ENCODE peak calls at places on chromosomes 12 and 14, in five cellular contexts. R is H9, E is neuronal stem cell, C is IMR-90, H is mesenchymal stem cell. Z is an unnamed sample. For H3K4me1, the result is how much of the 10 kb centered on the place peaks cover.

GRCh38 chr14:93006484-93007128 is 83.7 kb downstream of the CHGA start:
- DNase-seq in C (no peak), H (no peak), E (no peak), R (no peak), Z (no peak)

GRCh38 chr12:72281145-72281544 is 9.0 kb downstream of the TRHDE start:
- DNase-seq in E (no peak), H (peak), R (no peak), C (peak), Z (no peak)

GRCh38 chr12:104998423-104999346 is 12.6 kb downstream of the NOPCHAP1 start:
- DNase-seq in C (no peak), R (no peak), H (no peak), E (no peak), Z (no peak)

GRCh38 chr12:75455839-75456238 is 24.7 kb upstream of the GLIPR1 start:
- DNase-seq in H (no peak), C (no peak), R (no peak), E (no peak), Z (no peak)

GRCh38 chr14:100665518-100666032 is 61.1 kb upstream of the DLK1 start:
- DNase-seq in E (no peak), H (no peak), C (no peak), R (no peak), Z (no peak)

GRCh38 chr14:64806202-64806861 is 73.4 kb downstream of the SPTB start:
- DNase-seq in C (peak), H (peak), E (no peak), R (no peak), Z (no peak)

GRCh38 chr12:15688838-15689237 is 100.3 kb downstream of the EPS8 start:
- DNase-seq in H (no peak), R (peak), E (no peak), C (no peak), Z (no peak)

GRCh38 chr14:23028800-23029199 is 5.9 kb downstream of the PSMB5 start:
- DNase-seq in E (no peak), C (peak), H (no peak), R (no peak), Z (no peak)

GRCh38 chr12:57764662-57765002 is 2.2 kb downstream of the CYP27B1 start:
- DNase-seq in H (no peak), C (no peak), E (no peak), R (peak), Z (no peak)

GRCh38 chr14:102888748-102889147 is 33.7 kb upstream of the AMN start:
- DNase-seq in H (no peak), E (no peak), R (no peak), C (no peak), Z (no peak)

GRCh38 chr12:20011200-20011599 is 357.1 kb upstream of the PDE3A start:
- DNase-seq in E (no peak), C (no peak), R (no peak), H (no peak), Z (no peak)

GRCh38 chr12:6392499-6392898 is 8.5 kb downstream of the LTBR start:
- DNase-seq in H (no peak), C (no peak), E (no peak), R (no peak), Z (no peak)

GRCh38 chr12:121590476-121591143 is 9.8 kb upstream of the KDM2B start:
- DNase-seq in R (no peak), H (peak), C (peak), E (peak), Z (peak)

GRCh38 chr12:130948136-130948535 is 5.6 kb upstream of the ADGRD1 start:
- DNase-seq in H (no peak), C (no peak), E (no peak), R (peak), Z (peak)

GRCh38 chr12:115943630-115944391 is 333.7 kb downstream of the MED13L start:
- DNase-seq in E (no peak), H (no peak), R (no peak), C (no peak), Z (no peak)

GRCh38 chr12:6067152-6067916 is 57.1 kb downstream of the VWF start:
- DNase-seq in E (no peak), C (peak), R (peak), H (no peak), Z (peak)

GRCh38 chr12:130280226-130280625 is 57.5 kb upstream of the PIWIL1 start:
- DNase-seq in R (no peak), C (no peak), H (no peak), E (no peak), Z (no peak)

GRCh38 chr14:95431199-95432145 is 85.0 kb downstream of the SYNE3 start:
- DNase-seq in C (peak), R (peak), H (peak), E (peak), Z (peak)

GRCh38 chr14:20516921-20517320 is 11.6 kb downstream of the RNASE10 start:
- DNase-seq in H (no peak), R (no peak), E (no peak), C (peak), Z (no peak)

GRCh38 chr12:125720961-125721360 is 655.7 kb downstream of the AACS start:
- DNase-seq in R (no peak), C (no peak), H (no peak), E (no peak), Z (no peak)
- H3K23ac ChIP-seq in R (no peak), C (no peak), H (no peak), E (no peak), Z (no peak)

GRCh38 chr14:73774244-73774575 is 60.0 kb upstream of the PNMA1 start:
- DNase-seq in R (no peak), C (no peak), H (no peak), E (no peak), Z (no peak)

GRCh38 chr14:73775339-73776193 is 61.4 kb upstream of the PNMA1 start:
- DNase-seq in E (no peak), R (no peak), H (no peak), C (no peak), Z (no peak)

GRCh38 chr14:73774671-73775070 is 60.5 kb upstream of the PNMA1 start:
- DNase-seq in R (no peak), E (no peak), C (no peak), H (no peak), Z (no peak)

GRCh38 chr14:73777420-73777819 is 63.2 kb upstream of the PNMA1 start:
- DNase-seq in C (no peak), E (no peak), R (peak), H (no peak), Z (peak)

DNA sequence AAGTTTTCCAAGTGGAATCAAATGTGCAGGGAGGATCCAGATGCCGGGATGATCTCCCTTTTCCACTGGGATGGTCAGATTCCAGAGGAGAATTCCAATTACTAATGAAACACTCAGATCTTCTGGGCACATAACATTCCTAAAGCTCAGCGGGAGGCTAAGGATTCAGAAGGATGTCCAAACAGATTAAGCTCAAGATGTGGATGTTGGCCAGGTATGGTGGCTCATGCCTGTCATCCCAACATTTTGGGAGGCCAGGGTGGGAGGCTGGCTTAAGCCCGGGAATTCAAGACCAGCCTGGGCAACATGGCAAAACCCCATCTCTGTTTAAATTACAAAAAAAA is 62.0 kb upstream of the PNMA1 start:
- DNase-seq in H (no peak), C (no peak), R (no peak), E (no peak), Z (no peak)
- H3K4me1 ChIP-seq in H (under half), C (under half), R (under half), E (under half), Z (under half)

DNA sequence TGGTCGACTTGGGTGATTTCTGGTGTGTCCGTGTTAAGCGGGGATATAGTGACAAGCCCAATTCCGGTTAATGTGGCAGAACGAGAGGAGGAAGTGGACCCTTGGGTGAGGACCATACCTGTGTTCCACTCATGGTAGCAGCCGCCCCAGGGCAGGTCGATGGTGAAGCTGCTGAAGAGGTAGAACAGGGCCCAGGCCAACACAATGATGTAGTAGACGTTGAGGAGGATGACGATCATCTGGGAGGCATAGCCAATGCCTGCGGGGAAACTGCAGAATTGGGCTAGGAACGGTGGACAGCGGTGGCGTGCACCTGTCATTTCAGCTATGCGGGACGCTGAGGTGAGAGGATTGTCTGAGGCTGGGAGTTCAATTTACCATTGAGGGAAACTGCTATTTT is 20.1 kb downstream of the SLC6A13 start:
- DNase-seq in R (no peak), H (no peak), E (no peak), C (no peak), Z (no peak)
- H3K23ac ChIP-seq in R (no peak), H (no peak), E (peak), C (no peak), Z (no peak)

GRCh38 chr12:44847888-44848770 is 28.0 kb downstream of the NELL2 start:
- DNase-seq in E (no peak), R (no peak), C (no peak), H (no peak), Z (no peak)
- H3K4me1 ChIP-seq in E (under half), R (under half), C (under half), H (under half), Z (under half)

GRCh38 chr12:23008613-23009012 is 383.6 kb downstream of the ETNK1 start:
- DNase-seq in R (no peak), E (no peak), H (no peak), C (no peak), Z (no peak)
- H3K23ac ChIP-seq in R (no peak), E (no peak), H (no peak), C (no peak), Z (no peak)

GRCh38 chr12:32455607-32456063 is 56.3 kb downstream of the FGD4 start:
- DNase-seq in C (peak), R (no peak), E (peak), H (peak), Z (peak)
- H3K4me1 ChIP-seq in C (under half), R (under half), E (under half), H (under half), Z (under half)

GRCh38 chr12:124513297-124513867 is 54.0 kb downstream of the NCOR2 start:
- DNase-seq in R (peak), H (no peak), C (no peak), E (no peak), Z (peak)

GRCh38 chr12:124514145-124514995 is 53.0 kb downstream of the NCOR2 start:
- DNase-seq in C (no peak), R (no peak), E (no peak), H (no peak), Z (no peak)

GRCh38 chr12:124516850-124517249 is 50.6 kb downstream of the NCOR2 start:
- DNase-seq in C (no peak), H (no peak), R (no peak), E (no peak), Z (no peak)

GRCh38 chr12:124515981-124516380 is 51.4 kb downstream of the NCOR2 start:
- DNase-seq in E (no peak), C (no peak), R (no peak), H (no peak), Z (no peak)

GRCh38 chr12:124514996-124515932 is 52.1 kb downstream of the NCOR2 start:
- DNase-seq in R (no peak), H (no peak), E (no peak), C (no peak), Z (no peak)
- H3K23ac ChIP-seq in R (no peak), H (no peak), E (peak), C (no peak), Z (no peak)

DNA sequence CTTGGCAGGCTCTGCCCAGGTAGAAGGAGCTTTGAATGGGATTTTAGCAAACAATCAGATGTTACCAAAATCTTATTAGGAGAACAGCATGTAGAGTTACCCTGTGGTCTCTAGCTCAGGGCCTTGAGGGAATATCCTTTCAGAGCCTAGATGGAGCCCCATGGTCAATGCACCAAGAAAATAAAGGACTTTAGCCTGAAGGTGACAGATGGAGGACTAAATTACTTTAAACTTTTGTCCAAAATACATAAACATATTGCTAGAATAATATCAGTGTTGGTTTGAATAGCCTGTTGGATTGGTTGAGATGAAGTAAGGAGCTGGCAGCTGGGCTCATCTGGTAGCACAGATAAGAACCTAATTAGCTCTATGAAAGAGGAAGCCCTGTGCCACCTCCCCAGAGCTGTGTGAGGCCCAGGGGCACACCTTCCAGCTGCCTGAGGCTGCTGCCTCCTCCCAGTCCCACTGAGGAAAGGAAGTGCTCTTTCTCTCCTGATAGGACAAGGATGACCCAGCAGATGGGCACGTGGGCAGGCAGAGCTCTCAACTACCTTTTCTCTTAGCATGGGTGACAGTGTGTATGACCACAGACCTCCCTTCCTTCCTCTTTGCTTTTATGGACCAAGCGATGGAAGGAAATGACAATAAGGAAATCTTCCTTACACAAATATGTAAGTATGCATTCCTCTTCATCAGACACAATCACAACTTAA is 127.4 kb upstream of the AMIGO2 start:
- DNase-seq in E (no peak), R (no peak), H (no peak), C (no peak), Z (peak)
- H3K4me1 ChIP-seq in E (under half), R (under half), H (under half), C (under half), Z (under half)

Z was measured in mesendoderm.